ENCODE peak calls at places on chromosomes 11 and 22, in six cellular contexts. U is SW480; Y is substantia nigra; V is stimulated activated CD8-positive, alpha-beta memory T cell treated with anti-CD3 and anti-CD28 coated beads, Interleukin-15, amount 100 ng/mL, for 24 hours; M is right lobe of liver; W is cerebellar cortex. N is an unnamed sample.

GRCh38 chr11:9160166-9160565 is 68.8 kb upstream of the SCUBE2 start:
- DNase-seq in U (no peak), Y (no peak), V (no peak), M (no peak), W (no peak), N (no peak)

GRCh38 chr22:28017859-28018258 is 98.8 kb upstream of the PITPNB start:
- DNase-seq in U (no peak), Y (no peak), V (no peak), M (peak; percentile 25), W (no peak), N (no peak)

GRCh38 chr11:95884364-95884763 is 39.5 kb downstream of the MTMR2 start:
- DNase-seq in U (no peak), Y (no peak), V (no peak), M (no peak), W (no peak), N (peak; percentile 25)

GRCh38 chr11:27213232-27213660 is 149.8 kb downstream of the CCDC34 start:
- DNase-seq in U (no peak), Y (no peak), V (no peak), M (no peak), W (peak; percentile 84), N (no peak)

GRCh38 chr11:97398246-97398645 is 1008.4 kb downstream of the JRKL start:
- DNase-seq in U (peak; percentile 13), Y (no peak), V (no peak), M (no peak), W (no peak), N (no peak)

GRCh38 chr11:66388746-66389386 is 17.3 kb upstream of the SLC29A2 start:
- DNase-seq in U (peak; percentile 78), Y (no peak), V (no peak), M (peak; percentile 71), W (peak; percentile 72), N (peak; percentile 81)

GRCh38 chr11:96620464-96621044 is 230.7 kb downstream of the JRKL start:
- DNase-seq in U (peak; percentile 2), Y (no peak), V (no peak), M (no peak), W (no peak), N (no peak)

GRCh38 chr11:73950869-73951710 is at the start of gene DNAJB13:
- DNase-seq in U (peak; percentile 46), Y (no peak), V (no peak), M (no peak), W (peak; percentile 66), N (peak; percentile 87)

GRCh38 chr11:94218372-94218771 is 86.0 kb upstream of the IZUMO1R start:
- DNase-seq in U (no peak), Y (no peak), V (no peak), M (no peak), W (no peak), N (no peak)

GRCh38 chr11:2313051-2313951 is 11.5 kb downstream of the TSPAN32 start:
- DNase-seq in U (no peak), Y (no peak), V (no peak), M (peak; percentile 47), W (no peak), N (no peak)

GRCh38 chr11:28615542-28615941 is 507.4 kb downstream of the METTL15 start:
- DNase-seq in U (no peak), Y (no peak), V (no peak), M (no peak), W (no peak), N (no peak)

GRCh38 chr11:17563248-17563647 is 16.2 kb downstream of the OTOG start:
- DNase-seq in U (no peak), Y (no peak), V (no peak), M (peak; percentile 36), W (no peak), N (peak; percentile 43)

GRCh38 chr11:111635706-111636045 is 33.4 kb downstream of the SIK2 start:
- DNase-seq in U (peak; percentile 51), Y (no peak), V (no peak), M (no peak), W (peak; percentile 88), N (peak; percentile 34)

GRCh38 chr11:89443366-89444303 is 47.5 kb downstream of the NOX4 start:
- DNase-seq in U (no peak), Y (no peak), V (no peak), M (no peak), W (no peak), N (no peak)

GRCh38 chr11:122167100-122167499 is 51.1 kb upstream of the BLID start:
- DNase-seq in U (no peak), Y (no peak), V (no peak), M (no peak), W (no peak), N (no peak)

GRCh38 chr22:38309614-38310517 is 7.4 kb downstream of the CSNK1E start:
- DNase-seq in U (no peak), Y (no peak), V (no peak), M (peak; percentile 80), W (no peak), N (no peak)

GRCh38 chr11:110763249-110764011 is 51.2 kb upstream of the ARHGAP20 start:
- DNase-seq in U (no peak), Y (no peak), V (no peak), M (peak; percentile 92), W (no peak), N (peak; percentile 25)

GRCh38 chr22:19203839-19204238 is 25.3 kb upstream of the SLC25A1 start:
- DNase-seq in U (no peak), Y (no peak), V (no peak), M (no peak), W (no peak), N (no peak)

GRCh38 chr11:17513853-17514252 is 30.4 kb downstream of the USH1C start:
- DNase-seq in U (no peak), Y (no peak), V (no peak), M (no peak), W (no peak), N (no peak)

GRCh38 chr11:17544181-17544622 is at the start of gene USH1C:
- DNase-seq in U (peak; percentile 63), Y (no peak), V (peak; percentile 13), M (no peak), W (no peak), N (no peak)

GRCh38 chr11:67493548-67494370 is 10.9 kb downstream of the AIP start:
- DNase-seq in U (no peak), Y (no peak), V (no peak), M (no peak), W (no peak), N (no peak)

GRCh38 chr11:11857769-11858168 is 16.0 kb downstream of the USP47 start:
- DNase-seq in U (no peak), Y (no peak), V (no peak), M (no peak), W (no peak), N (no peak)

GRCh38 chr22:27252282-27253049 is 549.1 kb downstream of the MN1 start:
- DNase-seq in U (no peak), Y (no peak), V (no peak), M (no peak), W (no peak), N (no peak)

N was measured in SK-MEL-5.